ENCODE peak calls at places on chromosomes 5 and 9, in six cellular contexts. O is RWPE1, X is IMR-90, Y is suprapubic skin, E is heart right ventricle, M is lower lobe of right lung. N is an unnamed sample.

GRCh38 chr9:92135576-92135975 is 20.4 kb upstream of the SPTLC1 start:
- DNase-seq in E (no peak), Y (no peak), X (no peak), M (no peak), O (no peak), N (no peak)

GRCh38 chr5:98474802-98475201 is 298.7 kb upstream of the RGMB start:
- DNase-seq in X (no peak), E (no peak), M (no peak), Y (no peak), O (no peak), N (no peak)

GRCh38 chr5:141475625-141476131 is at the start of gene PCDHGC3:
- DNase-seq in E (peak), M (peak), X (peak), O (peak), Y (peak), N (peak)

GRCh38 chr9:27278374-27278773 is 18.6 kb downstream of the EQTN start:
- DNase-seq in O (no peak), M (no peak), E (no peak), Y (no peak), X (no peak), N (no peak)

GRCh38 chr5:14864181-14864812 is 7.3 kb downstream of the ANKH start:
- DNase-seq in Y (no peak), X (no peak), E (no peak), M (no peak), O (no peak), N (no peak)

GRCh38 chr9:91060520-91061343 is 259.1 kb downstream of the SYK start:
- DNase-seq in E (no peak), X (peak), O (peak), M (no peak), Y (peak), N (no peak)

GRCh38 chr9:126805546-126806262 is 864 bp downstream of the ZBTB43 start:
- DNase-seq in E (peak), X (peak), O (peak), M (peak), Y (peak), N (no peak)

GRCh38 chr9:116628706-116629105 is 58.4 kb upstream of the TRIM32 start:
- DNase-seq in O (no peak), E (no peak), Y (no peak), X (no peak), M (no peak), N (no peak)

GRCh38 chr9:82939451-82939850 is 123.5 kb downstream of the RASEF start:
- DNase-seq in X (no peak), Y (no peak), M (no peak), O (no peak), E (no peak), N (no peak)

GRCh38 chr5:68965926-68966325 is 127.9 kb upstream of the SLC30A5 start:
- DNase-seq in E (no peak), X (no peak), Y (no peak), O (no peak), M (no peak), N (no peak)

GRCh38 chr5:172763120-172763464 is 7.9 kb downstream of the DUSP1 start:
- DNase-seq in X (no peak), O (no peak), Y (no peak), E (no peak), M (no peak), N (no peak)

GRCh38 chr5:106415541-106415940 is 1255.2 kb downstream of the EFNA5 start:
- DNase-seq in E (no peak), O (peak), Y (no peak), X (peak), M (no peak), N (no peak)

GRCh38 chr9:120965344-120966004 is 38.9 kb upstream of the TRAF1 start:
- DNase-seq in M (no peak), O (no peak), X (no peak), E (no peak), Y (no peak), N (peak)
- H3K27ac ChIP-seq in M (no peak), O (no peak), X (no peak), E (peak), Y (peak), N (no peak)

GRCh38 chr5:154213592-154213991 is 23.1 kb downstream of the GALNT10 start:
- DNase-seq in Y (no peak), O (no peak), X (no peak), M (no peak), E (no peak), N (no peak)

GRCh38 chr5:154214236-154215106 is 23.9 kb downstream of the GALNT10 start:
- DNase-seq in E (no peak), O (peak), X (peak), Y (no peak), M (no peak), N (no peak)

GRCh38 chr5:154211611-154212390 is 21.3 kb downstream of the GALNT10 start:
- DNase-seq in X (peak), Y (no peak), E (no peak), O (no peak), M (no peak), N (no peak)

GRCh38 chr5:154215931-154216330 is 25.4 kb downstream of the GALNT10 start:
- DNase-seq in Y (no peak), M (no peak), O (no peak), E (no peak), X (peak), N (no peak)

DNA sequence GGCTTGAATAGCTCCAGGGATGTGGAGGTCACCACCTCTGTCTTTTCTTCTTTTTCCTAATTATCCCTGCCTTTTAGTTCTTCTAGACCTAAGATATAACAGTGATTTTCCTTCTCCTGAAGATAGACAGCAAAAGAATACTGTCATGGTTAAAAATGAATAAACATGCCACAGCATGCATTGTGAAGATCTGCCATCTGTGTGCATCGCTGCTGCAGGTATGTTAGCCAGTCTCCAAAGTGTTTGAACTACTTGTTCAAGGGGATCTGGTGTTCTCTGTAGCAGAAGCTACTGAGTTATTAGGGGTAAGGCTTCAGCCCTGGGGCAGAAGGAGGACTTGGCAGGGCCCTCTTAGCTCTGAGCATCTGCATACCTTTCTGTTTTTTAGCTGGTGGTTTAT is 25.0 kb downstream of the GALNT10 start:
- DNase-seq in X (no peak), M (no peak), O (peak), E (no peak), Y (no peak), N (no peak)
- H3K27ac ChIP-seq in X (peak), M (no peak), O (peak), E (no peak), Y (no peak), N (no peak)

GRCh38 chr9:35756275-35756742 is 2.2 kb upstream of the MSMP start:
- DNase-seq in Y (peak), O (no peak), M (peak), E (peak), X (no peak), N (no peak)
- H3K27ac ChIP-seq in Y (peak), O (peak), M (peak), E (peak), X (no peak), N (peak)

GRCh38 chr5:100900796-100901731 is 2.0 kb downstream of the ST8SIA4 start:
- DNase-seq in O (peak), X (peak), E (peak), Y (peak), M (peak), N (no peak)
- H3K27ac ChIP-seq in O (no peak), X (no peak), E (peak), Y (peak), M (peak), N (peak)

GRCh38 chr5:28301676-28302075 is 1263.3 kb upstream of the CDH9 start:
- DNase-seq in E (no peak), O (peak), Y (no peak), M (no peak), X (peak), N (no peak)

GRCh38 chr5:28310696-28311095 is 1272.3 kb upstream of the CDH9 start:
- DNase-seq in O (no peak), X (no peak), E (no peak), Y (no peak), M (no peak), N (no peak)

DNA sequence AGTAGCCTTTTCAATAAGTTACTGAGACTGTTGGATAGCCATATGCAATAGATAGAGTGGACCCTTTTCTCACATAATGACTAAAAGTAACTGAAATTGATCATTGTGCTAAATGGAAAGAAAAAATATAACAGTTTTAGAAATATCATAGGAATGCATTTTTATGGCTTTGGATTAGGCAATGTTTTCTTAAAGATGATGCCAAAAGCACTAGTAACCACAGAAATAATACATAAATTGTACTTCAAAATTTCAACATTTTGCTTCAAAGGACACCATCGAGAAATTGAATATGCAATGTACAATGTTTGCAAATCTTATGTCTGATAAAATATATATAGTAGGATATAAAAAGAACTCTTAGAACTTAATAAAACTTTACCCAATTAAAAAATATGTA is 1267.5 kb upstream of the CDH9 start:
- DNase-seq in X (no peak), E (no peak), M (no peak), O (no peak), Y (no peak), N (no peak)
- H3K27ac ChIP-seq in X (no peak), E (no peak), M (no peak), O (no peak), Y (no peak), N (no peak)

GRCh38 chr9:80787636-80788035 is 901.7 kb downstream of the TLE1 start:
- DNase-seq in O (no peak), Y (no peak), E (no peak), M (no peak), X (no peak), N (no peak)
- H3K27ac ChIP-seq in O (no peak), Y (no peak), E (no peak), M (no peak), X (no peak), N (no peak)

GRCh38 chr5:25862276-25862675 is 1176.1 kb downstream of the CDH9 start:
- DNase-seq in O (no peak), M (no peak), Y (no peak), X (no peak), E (no peak), N (no peak)

GRCh38 chr5:25858019-25858418 is 1180.4 kb downstream of the CDH9 start:
- DNase-seq in M (no peak), X (no peak), E (no peak), O (no peak), Y (no peak), N (no peak)

DNA sequence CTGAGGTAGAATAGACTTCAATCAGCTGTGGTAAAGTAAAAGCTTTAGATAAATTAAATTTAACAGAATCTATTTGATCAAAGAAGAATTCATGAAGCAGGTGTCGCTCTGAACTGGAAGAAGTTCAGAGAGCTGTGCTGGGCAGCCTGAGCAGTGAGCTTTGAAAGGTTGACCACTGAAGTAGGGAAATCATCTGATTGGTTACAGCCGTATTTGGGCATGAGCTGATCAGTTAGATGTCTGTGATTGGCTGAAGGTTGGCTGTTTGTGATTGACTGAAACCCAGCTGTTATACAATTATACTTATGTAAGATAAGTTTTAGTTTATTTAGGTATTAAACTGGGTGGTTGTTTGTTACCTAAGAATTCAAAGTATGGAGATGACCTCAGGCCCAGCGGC is 1174.6 kb downstream of the CDH9 start:
- DNase-seq in X (no peak), E (no peak), O (no peak), M (no peak), Y (no peak), N (no peak)
- H3K27ac ChIP-seq in X (no peak), E (no peak), O (no peak), M (no peak), Y (no peak), N (no peak)

DNA sequence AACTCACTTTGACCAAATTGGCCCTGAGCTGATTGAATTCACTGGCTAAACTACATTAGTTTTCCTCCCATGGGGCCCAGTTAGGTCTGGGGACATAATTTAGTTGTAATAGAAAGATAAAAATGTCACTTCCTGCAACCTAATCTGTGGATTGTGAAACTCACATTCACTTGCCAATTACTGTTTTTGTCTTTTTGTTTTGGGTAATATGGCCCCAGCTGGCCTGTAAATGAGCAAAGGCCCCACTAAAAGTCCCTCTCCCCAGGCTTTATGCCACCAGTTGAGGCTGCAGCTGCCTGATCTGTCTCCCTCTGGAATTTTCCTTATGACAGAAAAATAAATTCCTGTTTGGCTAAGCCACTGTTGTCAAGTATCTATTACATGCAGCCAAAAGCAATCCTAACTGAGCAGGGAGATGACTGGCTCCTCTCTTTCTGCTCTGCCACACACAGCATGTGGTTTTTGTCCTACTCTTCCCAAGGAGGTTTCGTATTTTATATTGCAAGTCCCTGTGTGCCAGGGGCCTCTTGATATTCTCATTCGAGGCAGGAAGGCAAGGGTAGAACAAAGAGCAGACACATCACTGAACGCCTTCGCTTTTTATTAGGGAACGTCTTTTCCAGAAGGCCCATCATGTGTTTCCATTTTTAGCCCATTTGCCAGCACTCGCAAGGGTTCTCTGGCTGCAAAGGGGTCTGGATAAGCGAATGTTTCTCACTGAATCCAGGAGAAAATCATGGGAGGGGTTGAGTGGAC is 24.1 kb upstream of the SLC25A48 start:
- DNase-seq in O (no peak), Y (no peak), X (no peak), E (no peak), M (no peak), N (no peak)
- H3K27ac ChIP-seq in O (no peak), Y (peak), X (no peak), E (no peak), M (no peak), N (no peak)

GRCh38 chr5:126433708-126434107 is 10.5 kb downstream of the GRAMD2B start:
- DNase-seq in Y (no peak), O (no peak), X (peak), M (no peak), E (no peak), N (no peak)
- H3K27ac ChIP-seq in Y (peak), O (no peak), X (no peak), M (no peak), E (no peak), N (no peak)

GRCh38 chr9:129583308-129584038 is 37.4 kb downstream of the C9orf50 start:
- DNase-seq in X (no peak), Y (peak), O (no peak), E (no peak), M (no peak), N (no peak)
- H3K27ac ChIP-seq in X (no peak), Y (no peak), O (no peak), E (no peak), M (no peak), N (no peak)